ENCODE peak calls at places on chromosome 11, in ten cellular contexts. A, S, I, D, K, G, T, P, L and X are unnamed samples. For H3K27me3, the result is how much of the 10 kb centered on the place peaks cover.

GRCh38 chr11:31480930-31481329 is 28.5 kb downstream of the IMMP1L start:
- DNase-seq in A (no peak), S (no peak), I (no peak), D (no peak), K (no peak), G (no peak), T (no peak), P (peak), L (no peak), X (no peak)

GRCh38 chr11:8586805-8587204 is 7.2 kb downstream of the STK33 start:
- DNase-seq in A (no peak), S (no peak), I (no peak), D (no peak), K (no peak), G (no peak), T (no peak), P (no peak), L (no peak), X (no peak)

GRCh38 chr11:58675344-58676155 is 53.1 kb downstream of the CNTF start:
- DNase-seq in A (peak), S (peak), I (peak), D (peak), K (peak), G (peak), T (peak), P (peak), L (peak), X (peak)

GRCh38 chr11:125956371-125956770 is 10.5 kb downstream of the VSIG10L2 start:
- DNase-seq in A (peak), S (peak), I (peak), D (no peak), K (no peak), G (no peak), T (no peak), P (no peak), L (no peak), X (peak)

GRCh38 chr11:20112291-20113146 is 47.8 kb downstream of the DBX1 start:
- DNase-seq in A (peak), S (peak), I (peak), D (no peak), K (peak), G (no peak), T (peak), P (peak), L (peak), X (peak)

GRCh38 chr11:113505541-113506375 is 30.6 kb upstream of the DRD2 start:
- DNase-seq in A (no peak), S (no peak), I (peak), D (no peak), K (no peak), G (no peak), T (no peak), P (peak), L (peak), X (no peak)

GRCh38 chr11:64566042-64566914 is 24.7 kb upstream of the SLC22A12 start:
- DNase-seq in A (peak), S (no peak), I (no peak), D (peak), K (peak), G (no peak), T (peak), P (peak), L (peak), X (no peak)

GRCh38 chr11:95165638-95166037 is 65.4 kb downstream of the SESN3 start:
- DNase-seq in A (no peak), S (no peak), I (no peak), D (no peak), K (no peak), G (no peak), T (no peak), P (no peak), L (no peak), X (no peak)

GRCh38 chr11:78166832-78167469 is 21.5 kb downstream of the KCTD21 start:
- DNase-seq in A (no peak), S (no peak), I (no peak), D (no peak), K (no peak), G (no peak), T (no peak), P (no peak), L (no peak), X (no peak)

GRCh38 chr11:77080643-77081210 is 14.0 kb downstream of the CAPN5 start:
- DNase-seq in A (no peak), S (no peak), I (peak), D (no peak), K (no peak), G (no peak), T (no peak), P (no peak), L (peak), X (no peak)

GRCh38 chr11:67644042-67644441 is 4.5 kb upstream of the TBX10 start:
- DNase-seq in A (no peak), S (no peak), I (no peak), D (peak), K (peak), G (no peak), T (no peak), P (peak), L (no peak), X (no peak)

GRCh38 chr11:10818594-10818993 is 9.9 kb upstream of the EIF4G2 start:
- DNase-seq in A (no peak), S (no peak), I (no peak), D (no peak), K (peak), G (no peak), T (peak), P (no peak), L (peak), X (no peak)

GRCh38 chr11:57482782-57483569 is 22.6 kb downstream of the RTN4RL2 start:
- DNase-seq in A (peak), S (no peak), I (no peak), D (peak), K (no peak), G (peak), T (no peak), P (no peak), L (peak), X (no peak)

GRCh38 chr11:19263333-19263732 is 22.6 kb upstream of the E2F8 start:
- DNase-seq in A (no peak), S (no peak), I (no peak), D (no peak), K (no peak), G (no peak), T (no peak), P (no peak), L (no peak), X (no peak)

GRCh38 chr11:113835306-113835705 is 40.1 kb downstream of the USP28 start:
- DNase-seq in A (no peak), S (no peak), I (no peak), D (no peak), K (no peak), G (no peak), T (no peak), P (no peak), L (no peak), X (no peak)

GRCh38 chr11:118657238-118657637 is 22.2 kb downstream of the TREH start:
- DNase-seq in A (no peak), S (no peak), I (no peak), D (peak), K (no peak), G (no peak), T (no peak), P (no peak), L (no peak), X (no peak)

GRCh38 chr11:45354976-45355705 is 69.0 kb upstream of the SYT13 start:
- DNase-seq in A (peak), S (peak), I (peak), D (peak), K (peak), G (peak), T (no peak), P (peak), L (peak), X (peak)

GRCh38 chr11:8333431-8334401 is 70.0 kb upstream of the LMO1 start:
- DNase-seq in A (no peak), S (no peak), I (no peak), D (no peak), K (peak), G (no peak), T (no peak), P (peak), L (peak), X (no peak)

GRCh38 chr11:3225159-3225758 is 6.6 kb upstream of the MRGPRG start:
- DNase-seq in A (no peak), S (no peak), I (no peak), D (no peak), K (no peak), G (no peak), T (no peak), P (peak), L (no peak), X (no peak)

GRCh38 chr11:12540913-12541587 is 133.2 kb upstream of the TEAD1 start:
- DNase-seq in A (peak), S (no peak), I (no peak), D (peak), K (no peak), G (no peak), T (peak), P (no peak), L (peak), X (no peak)

GRCh38 chr11:58004664-58005063 is 19.0 kb upstream of the OR9Q1 start:
- DNase-seq in A (no peak), S (no peak), I (no peak), D (no peak), K (no peak), G (no peak), T (no peak), P (no peak), L (no peak), X (no peak)

GRCh38 chr11:35288817-35289541 is 130.4 kb downstream of the SLC1A2 start:
- DNase-seq in A (no peak), S (no peak), I (no peak), D (no peak), K (no peak), G (no peak), T (no peak), P (no peak), L (peak), X (no peak)

GRCh38 chr11:94526645-94527438 is 14.6 kb downstream of the C11orf97 start:
- DNase-seq in A (no peak), S (no peak), I (no peak), D (no peak), K (no peak), G (no peak), T (no peak), P (no peak), L (no peak), X (no peak)

GRCh38 chr11:9574556-9574805 is 1.0 kb downstream of the WEE1 start:
- DNase-seq in A (peak), S (peak), I (no peak), D (peak), K (no peak), G (peak), T (no peak), P (peak), L (no peak), X (peak)

GRCh38 chr11:80613630-80614029 is 1172.8 kb upstream of the TENM4 start:
- DNase-seq in A (no peak), S (no peak), I (no peak), D (no peak), K (peak), G (no peak), T (no peak), P (no peak), L (no peak), X (no peak)

GRCh38 chr11:109267293-109268095 is 154.5 kb upstream of the C11orf87 start:
- DNase-seq in A (no peak), S (no peak), I (no peak), D (no peak), K (peak), G (no peak), T (no peak), P (no peak), L (no peak), X (no peak)

GRCh38 chr11:86184728-86185127 is 59.8 kb upstream of the EED start:
- DNase-seq in A (no peak), S (peak), I (no peak), D (no peak), K (no peak), G (no peak), T (no peak), P (no peak), L (no peak), X (peak)

GRCh38 chr11:9567401-9567800 is 6.1 kb upstream of the WEE1 start:
- DNase-seq in A (no peak), S (no peak), I (no peak), D (no peak), K (no peak), G (no peak), T (no peak), P (no peak), L (no peak), X (no peak)

GRCh38 chr11:4636962-4637661 is at the start of gene OR51D1:
- DNase-seq in A (peak), S (peak), I (peak), D (peak), K (no peak), G (peak), T (peak), P (peak), L (peak), X (peak)

GRCh38 chr11:75576445-75577049 is 14.5 kb downstream of the SERPINH1 start:
- DNase-seq in A (peak), S (peak), I (no peak), D (peak), K (peak), G (no peak), T (no peak), P (no peak), L (peak), X (no peak)

GRCh38 chr11:108218455-108218854 is 4.0 kb downstream of the NPAT start:
- DNase-seq in A (no peak), S (no peak), I (no peak), D (no peak), K (no peak), G (no peak), T (no peak), P (no peak), L (peak), X (no peak)
- H3K4me3 ChIP-seq in A (no peak), S (no peak), I (no peak), D (no peak), K (no peak), G (no peak), T (no peak), P (no peak), L (no peak), X (no peak)

DNA sequence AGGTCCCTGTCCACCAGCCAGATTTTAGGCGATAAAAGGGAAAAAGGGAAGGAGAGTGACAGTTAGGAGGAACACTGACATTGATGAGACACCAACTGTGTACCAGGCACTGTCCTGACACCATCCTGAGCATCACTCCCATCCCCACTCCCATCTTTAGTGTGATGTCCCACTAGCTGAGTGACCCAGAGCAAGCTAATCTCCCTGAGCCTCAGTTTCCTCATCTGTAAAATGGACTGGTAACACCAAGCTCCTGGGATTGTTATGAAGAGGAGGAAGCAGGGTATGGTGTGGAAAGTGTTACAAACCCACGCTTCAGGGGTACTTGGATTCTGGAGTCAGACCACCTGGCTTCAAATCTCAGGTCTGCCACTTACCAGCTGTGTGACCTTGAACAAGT is 8.5 kb upstream of the P2RY6 start:
- DNase-seq in A (no peak), S (no peak), I (no peak), D (no peak), K (no peak), G (no peak), T (no peak), P (no peak), L (no peak), X (no peak)
- H3K27me3 ChIP-seq in A (under half), S (under half), I (under half), D (under half), K (under half), G (under half), T (under half), P (under half), L (under half), X (under half)

GRCh38 chr11:65866524-65867283 is 5.9 kb downstream of the EFEMP2 start:
- DNase-seq in A (no peak), S (no peak), I (no peak), D (no peak), K (no peak), G (no peak), T (no peak), P (no peak), L (no peak), X (no peak)
- H3K4me3 ChIP-seq in A (no peak), S (no peak), I (no peak), D (no peak), K (no peak), G (no peak), T (no peak), P (no peak), L (no peak), X (no peak)

GRCh38 chr11:33377100-33377851 is 120.1 kb downstream of the HIPK3 start:
- DNase-seq in A (no peak), S (no peak), I (no peak), D (no peak), K (no peak), G (no peak), T (no peak), P (no peak), L (no peak), X (no peak)
- H3K27me3 ChIP-seq in A (under half), S (under half), I (under half), D (under half), K (under half), G (under half), T (under half), P (under half), L (under half), X (under half)

DNA sequence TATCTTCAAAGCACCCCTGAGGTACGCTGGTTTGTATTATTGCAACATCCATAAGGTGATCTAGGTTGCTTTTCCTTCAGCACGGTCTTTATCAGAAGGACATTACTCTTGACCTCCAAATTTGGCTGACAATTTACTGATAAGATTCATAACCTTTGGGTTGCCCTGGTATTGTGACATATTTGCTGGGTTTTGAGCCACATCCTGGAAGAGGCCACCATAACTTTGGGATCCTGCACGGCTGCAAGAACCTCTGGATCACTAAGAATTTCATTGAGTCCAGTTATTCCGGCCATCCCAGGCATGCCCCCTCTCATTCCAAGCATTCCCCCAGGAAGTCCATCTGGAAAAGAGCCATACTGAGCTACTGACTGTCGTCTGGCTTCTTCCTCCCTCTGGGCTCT is 6.5 kb upstream of the PLET1 start:
- DNase-seq in A (no peak), S (no peak), I (no peak), D (no peak), K (no peak), G (no peak), T (no peak), P (no peak), L (no peak), X (no peak)
- H3K4me3 ChIP-seq in A (no peak), S (no peak), I (no peak), D (no peak), K (no peak), G (no peak), T (no peak), P (no peak), L (no peak), X (no peak)

GRCh38 chr11:124758355-124759267 is 3.5 kb downstream of the ESAM start:
- DNase-seq in A (peak), S (peak), I (peak), D (peak), K (no peak), G (peak), T (no peak), P (peak), L (peak), X (peak)
- H3K27me3 ChIP-seq in A (under half), S (under half), I (half or more), D (half or more), K (under half), G (under half), T (under half), P (under half), L (under half), X (under half)

DNA sequence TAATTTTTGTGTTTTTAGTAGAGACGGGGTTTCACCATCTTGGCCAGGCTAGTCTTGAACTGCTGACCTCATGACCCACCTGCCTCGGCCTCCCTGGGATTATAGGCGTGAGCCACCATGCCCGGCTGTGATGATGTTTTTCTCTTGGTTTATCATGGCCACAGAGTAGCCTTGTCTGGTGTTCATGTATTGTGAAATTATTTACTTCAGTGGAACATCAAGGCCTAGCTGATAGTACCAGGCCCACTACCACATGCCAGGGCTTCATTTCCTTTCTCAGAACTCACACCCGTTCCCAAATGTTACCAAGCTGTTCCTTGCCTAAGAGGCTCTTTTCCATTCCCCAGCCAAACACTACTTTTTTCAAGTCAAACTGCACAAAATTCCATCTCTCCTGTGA is 6.1 kb upstream of the DDB2 start:
- DNase-seq in A (no peak), S (no peak), I (no peak), D (no peak), K (no peak), G (no peak), T (no peak), P (no peak), L (no peak), X (no peak)
- H3K4me3 ChIP-seq in A (no peak), S (no peak), I (no peak), D (no peak), K (no peak), G (no peak), T (no peak), P (no peak), L (no peak), X (no peak)

GRCh38 chr11:1807628-1807995 is 27.2 kb upstream of the SYT8 start:
- DNase-seq in A (no peak), S (no peak), I (no peak), D (peak), K (no peak), G (no peak), T (no peak), P (no peak), L (no peak), X (no peak)

GRCh38 chr11:1810761-1811160 is 24.0 kb upstream of the SYT8 start:
- DNase-seq in A (no peak), S (no peak), I (no peak), D (no peak), K (no peak), G (no peak), T (no peak), P (no peak), L (no peak), X (no peak)

GRCh38 chr11:1803246-1803645 is 31.5 kb upstream of the SYT8 start:
- DNase-seq in A (no peak), S (no peak), I (no peak), D (no peak), K (no peak), G (no peak), T (no peak), P (no peak), L (no peak), X (no peak)

DNA sequence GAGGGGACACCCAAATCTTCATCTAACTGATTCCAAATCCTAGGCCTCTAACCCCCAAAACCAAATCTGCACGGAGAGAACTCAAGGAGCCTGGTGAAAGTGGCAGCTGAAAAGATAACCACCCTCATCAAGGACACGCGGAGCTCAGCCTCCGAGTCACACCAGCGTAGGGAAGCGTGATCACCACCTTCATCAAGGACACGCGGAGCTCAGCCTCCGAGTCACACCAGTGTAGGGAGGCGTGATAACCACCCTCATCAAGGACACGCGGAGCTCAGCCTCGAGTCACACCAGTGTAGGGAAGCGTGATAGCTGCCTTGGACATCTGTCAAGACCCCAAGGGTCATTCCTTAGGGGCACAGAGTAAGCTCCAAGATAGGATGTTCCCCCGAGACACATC is 29.3 kb upstream of the SYT8 start:
- DNase-seq in A (no peak), S (no peak), I (no peak), D (no peak), K (no peak), G (no peak), T (no peak), P (no peak), L (no peak), X (no peak)
- H3K27me3 ChIP-seq in A (under half), S (under half), I (under half), D (under half), K (under half), G (under half), T (under half), P (under half), L (under half), X (under half)

GRCh38 chr11:74460065-74460464 is 7.3 kb downstream of the KCNE3 start:
- DNase-seq in A (no peak), S (no peak), I (no peak), D (no peak), K (no peak), G (no peak), T (no peak), P (no peak), L (no peak), X (no peak)

GRCh38 chr11:74460481-74461154 is 6.7 kb downstream of the KCNE3 start:
- DNase-seq in A (no peak), S (no peak), I (no peak), D (peak), K (peak), G (no peak), T (no peak), P (no peak), L (peak), X (no peak)

GRCh38 chr11:74462009-74462408 is 5.3 kb downstream of the KCNE3 start:
- DNase-seq in A (peak), S (peak), I (peak), D (peak), K (no peak), G (no peak), T (no peak), P (peak), L (no peak), X (peak)

GRCh38 chr11:74462631-74463030 is 4.7 kb downstream of the KCNE3 start:
- DNase-seq in A (no peak), S (no peak), I (no peak), D (no peak), K (no peak), G (no peak), T (no peak), P (no peak), L (no peak), X (no peak)

GRCh38 chr11:74459584-74459983 is 7.8 kb downstream of the KCNE3 start:
- DNase-seq in A (no peak), S (no peak), I (no peak), D (no peak), K (no peak), G (no peak), T (no peak), P (no peak), L (no peak), X (no peak)
- H3K4me3 ChIP-seq in A (no peak), S (no peak), I (no peak), D (no peak), K (no peak), G (no peak), T (no peak), P (no peak), L (no peak), X (no peak)